ENCODE peak calls at places on chromosome 1, in nine cellular contexts. U is non-pigmented ciliary epithelial cell; P is stimulated activated naive CD4-positive, alpha-beta T cell treated with Interleukin-2 at 50 U/mL for 16 hours; F is NCI-H1092; I is activated naive CD4-positive, alpha-beta T cell; L is NCI-H187; D is mesendoderm; Z is BJ; B is lung microvascular endothelial cell. J is an unnamed sample.

GRCh38 chr1:54237656-54238055 is 37.7 kb downstream of the MRPL37 start:
- DNase-seq in U (no peak), P (no peak), F (no peak), I (no peak), L (no peak), D (no peak), Z (no peak), B (no peak), J (no peak)

GRCh38 chr1:7755448-7755847 is 15.6 kb upstream of the VAMP3 start:
- DNase-seq in U (no peak), P (no peak), F (no peak), I (no peak), L (no peak), D (peak), Z (no peak), B (peak), J (no peak)

GRCh38 chr1:222643603-222643936 is 25.7 kb downstream of the MIA3 start:
- DNase-seq in U (no peak), P (no peak), F (no peak), I (no peak), L (no peak), D (no peak), Z (no peak), B (no peak), J (peak)

GRCh38 chr1:238951809-238952208 is 434.6 kb upstream of the CHRM3 start:
- DNase-seq in U (no peak), P (no peak), F (peak), I (no peak), L (no peak), D (peak), Z (no peak), B (no peak), J (peak)

GRCh38 chr1:115491303-115492018 is 150.3 kb upstream of the VANGL1 start:
- DNase-seq in U (no peak), P (no peak), F (no peak), I (no peak), L (no peak), D (no peak), Z (no peak), B (no peak), J (no peak)

GRCh38 chr1:12209495-12209832 is 20.4 kb upstream of the VPS13D start:
- DNase-seq in U (no peak), P (no peak), F (no peak), I (no peak), L (no peak), D (no peak), Z (no peak), B (no peak), J (no peak)

GRCh38 chr1:184810735-184811316 is 56.2 kb upstream of the EDEM3 start:
- DNase-seq in U (no peak), P (no peak), F (no peak), I (no peak), L (no peak), D (no peak), Z (no peak), B (no peak), J (no peak)

GRCh38 chr1:24191860-24192259 is 4.8 kb upstream of the IFNLR1 start:
- DNase-seq in U (no peak), P (peak), F (no peak), I (no peak), L (no peak), D (no peak), Z (no peak), B (peak), J (no peak)

GRCh38 chr1:202162418-202163280 is 2.2 kb upstream of the PTPN7 start:
- DNase-seq in U (no peak), P (no peak), F (no peak), I (no peak), L (no peak), D (no peak), Z (no peak), B (no peak), J (no peak)

GRCh38 chr1:53999920-54000319 is 18.1 kb downstream of the LDLRAD1 start:
- DNase-seq in U (no peak), P (no peak), F (no peak), I (no peak), L (no peak), D (no peak), Z (no peak), B (no peak), J (no peak)

GRCh38 chr1:68361511-68361910 is 88.2 kb downstream of the RPE65 start:
- DNase-seq in U (no peak), P (no peak), F (no peak), I (no peak), L (no peak), D (no peak), Z (no peak), B (no peak), J (no peak)

GRCh38 chr1:40360631-40361030 is 12.9 kb upstream of the SMAP2 start:
- DNase-seq in U (no peak), P (no peak), F (no peak), I (no peak), L (no peak), D (no peak), Z (no peak), B (no peak), J (no peak)

GRCh38 chr1:51416910-51417309 is 86.5 kb upstream of the TTC39A start:
- DNase-seq in U (no peak), P (no peak), F (no peak), I (no peak), L (no peak), D (no peak), Z (no peak), B (no peak), J (no peak)

GRCh38 chr1:180196436-180197003 is 33.5 kb upstream of the LHX4 start:
- DNase-seq in U (no peak), P (no peak), F (no peak), I (no peak), L (no peak), D (no peak), Z (no peak), B (no peak), J (no peak)

GRCh38 chr1:8825985-8826481 is 8.6 kb upstream of the RERE start:
- DNase-seq in U (no peak), P (no peak), F (no peak), I (no peak), L (no peak), D (peak), Z (peak), B (peak), J (no peak)

GRCh38 chr1:150150511-150151021 is 850 bp downstream of the PLEKHO1 start:
- DNase-seq in U (no peak), P (peak), F (peak), I (no peak), L (no peak), D (peak), Z (no peak), B (peak), J (no peak)

GRCh38 chr1:114668784-114669561 is 876 bp downstream of the DENND2C start:
- DNase-seq in U (no peak), P (no peak), F (no peak), I (no peak), L (no peak), D (peak), Z (peak), B (peak), J (no peak)

GRCh38 chr1:43509007-43509739 is 21.5 kb upstream of the PTPRF start:
- DNase-seq in U (no peak), P (no peak), F (no peak), I (no peak), L (no peak), D (no peak), Z (no peak), B (no peak), J (no peak)